ENCODE peak calls at places on chromosomes 16 and 17, in five cellular contexts. One of them, this sample, is unnamed.

GRCh38 chr17:9435165-9435564 is 140.5 kb downstream of the STX8 start:
- DNase-seq in tibial artery: no peak
- DNase-seq in Calu3: no peak
- DNase-seq in lower lobe of right lung: no peak
- DNase-seq in A549: no peak
- DNase-seq in this sample: no peak

GRCh38 chr17:47690121-47690520 is 3.8 kb upstream of the TBKBP1 start:
- DNase-seq in tibial artery: peak; percentile 20
- DNase-seq in Calu3: no peak
- DNase-seq in lower lobe of right lung: no peak
- DNase-seq in A549: no peak
- DNase-seq in this sample: no peak

GRCh38 chr17:20173091-20173490 is 163.9 kb downstream of the SPECC1 start:
- DNase-seq in lower lobe of right lung: no peak
- DNase-seq in A549: no peak
- DNase-seq in Calu3: no peak
- DNase-seq in tibial artery: no peak
- DNase-seq in this sample: no peak

GRCh38 chr17:42163113-42163512 is 8.3 kb upstream of the RAB5C start:
- DNase-seq in Calu3: peak; percentile 53
- DNase-seq in lower lobe of right lung: no peak
- DNase-seq in tibial artery: no peak
- DNase-seq in A549: peak; percentile 53
- DNase-seq in this sample: no peak

GRCh38 chr17:18235743-18236256 is 10.4 kb downstream of the LLGL1 start:
- DNase-seq in lower lobe of right lung: no peak
- DNase-seq in Calu3: peak; percentile 24
- DNase-seq in A549: no peak
- DNase-seq in tibial artery: peak; percentile 77
- DNase-seq in this sample: peak; percentile 91

GRCh38 chr17:83029571-83029970 is 49.8 kb upstream of the METRNL start:
- DNase-seq in Calu3: no peak
- DNase-seq in lower lobe of right lung: no peak
- DNase-seq in A549: no peak
- DNase-seq in tibial artery: no peak
- DNase-seq in this sample: peak; percentile 66

GRCh38 chr16:89449726-89450335 is 40.5 kb downstream of the ANKRD11 start:
- DNase-seq in tibial artery: no peak
- DNase-seq in lower lobe of right lung: no peak
- DNase-seq in Calu3: no peak
- DNase-seq in A549: no peak
- DNase-seq in this sample: no peak

GRCh38 chr16:81694494-81695285 is 84.4 kb upstream of the PLCG2 start:
- DNase-seq in tibial artery: no peak
- DNase-seq in Calu3: no peak
- DNase-seq in lower lobe of right lung: no peak
- DNase-seq in A549: no peak
- DNase-seq in this sample: no peak

GRCh38 chr17:76474238-76474637 is 6.8 kb downstream of the AANAT start:
- DNase-seq in tibial artery: no peak
- DNase-seq in lower lobe of right lung: no peak
- DNase-seq in A549: no peak
- DNase-seq in Calu3: no peak
- DNase-seq in this sample: no peak

DNA sequence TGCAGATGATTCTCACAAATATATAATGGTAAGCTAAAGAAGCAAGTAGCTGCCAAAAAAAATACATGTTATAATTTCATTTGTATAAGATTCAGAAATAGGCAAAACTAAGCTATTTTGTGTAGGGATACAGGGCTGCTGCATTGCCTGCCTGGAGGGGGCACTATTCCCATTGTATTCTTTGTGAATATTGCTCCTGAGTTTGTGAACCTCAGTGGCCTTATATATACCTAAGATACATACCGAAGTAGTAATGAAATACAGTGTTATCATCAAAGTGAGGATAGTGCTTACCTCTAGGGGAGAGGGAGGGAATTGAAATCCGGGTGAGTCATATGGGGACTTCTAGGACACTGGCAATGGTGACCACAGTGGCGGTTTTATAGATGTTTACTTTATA is 53.5 kb downstream of the C17orf58 start:
- DNase-seq in A549: peak; percentile 32
- DNase-seq in Calu3: peak; percentile 15
- DNase-seq in tibial artery: no peak
- DNase-seq in lower lobe of right lung: no peak
- DNase-seq in this sample: no peak
- TF ChIP-seq CTCF in A549: peak; percentile 49
- TF ChIP-seq CTCF in Calu3: no peak
- TF ChIP-seq CTCF in tibial artery: no peak
- TF ChIP-seq CTCF in lower lobe of right lung: peak; percentile 46
- TF ChIP-seq CTCF in this sample: peak; percentile 45

GRCh38 chr17:43171761-43172487 is 910 bp downstream of the NBR1 start:
- DNase-seq in tibial artery: no peak
- DNase-seq in lower lobe of right lung: no peak
- DNase-seq in A549: peak; percentile 84
- DNase-seq in Calu3: peak; percentile 73
- DNase-seq in this sample: peak; percentile 73
- TF ChIP-seq CTCF in tibial artery: peak; percentile 13
- TF ChIP-seq CTCF in lower lobe of right lung: peak; percentile 26
- TF ChIP-seq CTCF in A549: peak; percentile 45
- TF ChIP-seq CTCF in Calu3: peak; percentile 42
- TF ChIP-seq CTCF in this sample: peak; percentile 61

GRCh38 chr17:79737046-79737921 is 6.5 kb downstream of the ENPP7 start:
- DNase-seq in A549: no peak
- DNase-seq in Calu3: no peak
- DNase-seq in lower lobe of right lung: no peak
- DNase-seq in tibial artery: no peak
- DNase-seq in this sample: no peak

GRCh38 chr17:79737922-79738578 is 7.3 kb downstream of the ENPP7 start:
- DNase-seq in Calu3: no peak
- DNase-seq in A549: no peak
- DNase-seq in lower lobe of right lung: no peak
- DNase-seq in tibial artery: no peak
- DNase-seq in this sample: no peak

GRCh38 chr17:79740413-79740812 is 9.7 kb downstream of the ENPP7 start:
- DNase-seq in A549: peak; percentile 52
- DNase-seq in lower lobe of right lung: no peak
- DNase-seq in Calu3: no peak
- DNase-seq in tibial artery: no peak
- DNase-seq in this sample: no peak

GRCh38 chr17:79739148-79740062 is 8.7 kb downstream of the ENPP7 start:
- DNase-seq in Calu3: peak; percentile 82
- DNase-seq in A549: no peak
- DNase-seq in tibial artery: no peak
- DNase-seq in lower lobe of right lung: no peak
- DNase-seq in this sample: no peak

DNA sequence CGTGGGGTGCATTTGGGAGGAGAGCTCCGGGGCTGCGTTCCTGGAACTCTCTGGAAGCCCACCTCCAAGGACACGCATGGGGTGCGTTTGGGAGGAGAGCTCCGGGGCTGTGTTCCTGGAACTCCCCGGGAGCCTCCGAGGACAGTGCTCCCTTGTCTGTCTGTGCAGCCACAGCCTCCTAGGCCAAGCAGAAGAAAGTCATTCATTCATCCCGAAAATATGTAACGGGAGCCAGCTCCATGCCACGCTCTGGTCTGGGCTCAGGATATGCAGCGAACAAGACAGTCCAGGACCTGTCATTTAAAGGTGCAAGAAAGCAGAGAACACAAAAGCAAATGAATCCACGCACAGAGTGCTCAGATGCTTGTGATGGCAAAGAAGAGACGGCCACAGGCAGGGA is 7.9 kb downstream of the ENPP7 start:
- DNase-seq in tibial artery: no peak
- DNase-seq in lower lobe of right lung: no peak
- DNase-seq in Calu3: no peak
- DNase-seq in A549: no peak
- DNase-seq in this sample: no peak
- TF ChIP-seq CTCF in tibial artery: no peak
- TF ChIP-seq CTCF in lower lobe of right lung: no peak
- TF ChIP-seq CTCF in Calu3: no peak
- TF ChIP-seq CTCF in A549: no peak
- TF ChIP-seq CTCF in this sample: no peak

GRCh38 chr17:68600123-68600880 is 865 bp downstream of the FAM20A start:
- DNase-seq in lower lobe of right lung: peak; percentile 82
- DNase-seq in tibial artery: no peak
- DNase-seq in A549: peak; percentile 28
- DNase-seq in Calu3: peak; percentile 62
- DNase-seq in this sample: peak; percentile 82
- TF ChIP-seq CTCF in lower lobe of right lung: peak; percentile 41
- TF ChIP-seq CTCF in tibial artery: no peak
- TF ChIP-seq CTCF in A549: peak; percentile 21
- TF ChIP-seq CTCF in Calu3: no peak
- TF ChIP-seq CTCF in this sample: no peak

DNA sequence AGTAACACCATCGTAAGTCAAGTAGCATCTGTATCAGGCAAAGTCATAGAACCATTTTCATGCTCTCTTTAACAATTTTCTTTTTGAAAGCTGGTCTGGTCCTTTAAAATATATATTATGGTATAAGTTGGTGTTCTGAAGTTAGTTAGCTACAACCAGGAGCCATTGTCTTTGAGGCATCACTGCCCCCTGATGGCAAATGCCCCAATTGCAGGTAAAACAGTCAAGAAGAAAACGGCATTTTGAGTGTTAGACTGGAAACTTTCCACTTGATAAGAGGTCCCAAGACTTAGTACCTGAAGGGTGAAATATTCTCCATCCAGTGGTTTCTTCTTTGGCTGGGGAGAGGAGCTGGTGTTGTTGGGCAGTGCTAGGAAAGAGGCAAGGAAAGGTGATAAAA is 14.1 kb downstream of the TP53 start:
- DNase-seq in A549: peak; percentile 64
- DNase-seq in lower lobe of right lung: no peak
- DNase-seq in tibial artery: no peak
- DNase-seq in Calu3: peak; percentile 12
- DNase-seq in this sample: no peak
- TF ChIP-seq CTCF in A549: peak; percentile 47
- TF ChIP-seq CTCF in lower lobe of right lung: peak; percentile 36
- TF ChIP-seq CTCF in tibial artery: no peak
- TF ChIP-seq CTCF in Calu3: no peak
- TF ChIP-seq CTCF in this sample: peak; percentile 53

GRCh38 chr17:37087683-37088082 is 138.9 kb downstream of the AATF start:
- DNase-seq in lower lobe of right lung: no peak
- DNase-seq in A549: no peak
- DNase-seq in Calu3: no peak
- DNase-seq in tibial artery: no peak
- DNase-seq in this sample: no peak

GRCh38 chr17:37090941-37091340 is 142.2 kb downstream of the AATF start:
- DNase-seq in Calu3: no peak
- DNase-seq in A549: no peak
- DNase-seq in lower lobe of right lung: no peak
- DNase-seq in tibial artery: no peak
- DNase-seq in this sample: no peak

GRCh38 chr17:37088459-37088858 is 139.7 kb downstream of the AATF start:
- DNase-seq in Calu3: peak; percentile 83
- DNase-seq in tibial artery: no peak
- DNase-seq in lower lobe of right lung: no peak
- DNase-seq in A549: no peak
- DNase-seq in this sample: no peak

GRCh38 chr17:37089998-37090397 is 141.2 kb downstream of the AATF start:
- DNase-seq in A549: no peak
- DNase-seq in Calu3: no peak
- DNase-seq in lower lobe of right lung: no peak
- DNase-seq in tibial artery: no peak
- DNase-seq in this sample: no peak

GRCh38 chr17:37088913-37089312 is 140.2 kb downstream of the AATF start:
- DNase-seq in Calu3: no peak
- DNase-seq in A549: no peak
- DNase-seq in tibial artery: no peak
- DNase-seq in lower lobe of right lung: no peak
- DNase-seq in this sample: no peak
- TF ChIP-seq CTCF in Calu3: no peak
- TF ChIP-seq CTCF in A549: no peak
- TF ChIP-seq CTCF in tibial artery: no peak
- TF ChIP-seq CTCF in lower lobe of right lung: no peak
- TF ChIP-seq CTCF in this sample: no peak

DNA sequence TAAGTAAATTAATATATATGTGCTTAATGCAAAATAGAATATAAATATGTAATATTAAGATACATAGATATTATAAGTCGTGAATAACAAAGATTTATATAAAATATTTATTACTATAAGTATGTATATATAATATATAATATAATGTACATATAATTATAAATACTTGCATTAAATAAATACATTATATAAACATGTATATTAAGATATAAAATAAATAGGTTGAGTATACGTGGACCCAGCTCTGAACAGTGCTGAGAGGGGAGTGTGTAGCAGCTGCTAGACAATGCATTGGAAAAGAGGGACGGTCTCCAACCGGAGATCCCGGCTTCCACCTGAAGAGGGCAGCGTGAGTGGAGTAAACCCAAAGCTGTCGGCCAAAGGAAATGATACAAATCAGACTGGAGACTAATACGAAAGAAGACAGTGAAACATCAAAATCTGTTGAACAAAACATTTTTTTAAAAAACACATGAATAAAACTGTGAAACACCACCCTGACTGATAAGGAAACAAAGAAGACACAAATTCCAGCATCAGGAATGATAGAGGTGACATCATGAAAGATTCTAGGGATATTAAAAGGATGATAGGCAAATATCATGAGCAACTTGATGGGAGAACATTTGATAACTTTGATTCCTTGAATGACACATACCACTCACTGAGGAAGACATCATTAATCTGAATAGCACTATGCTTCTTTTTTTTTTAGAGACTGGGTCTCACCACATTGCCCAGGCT is 125.4 kb upstream of the CHMP6 start:
- DNase-seq in Calu3: peak; percentile 68
- DNase-seq in lower lobe of right lung: peak; percentile 56
- DNase-seq in A549: peak; percentile 62
- DNase-seq in tibial artery: peak; percentile 84
- DNase-seq in this sample: no peak
- TF ChIP-seq CTCF in Calu3: peak; percentile 46
- TF ChIP-seq CTCF in lower lobe of right lung: peak; percentile 77
- TF ChIP-seq CTCF in A549: peak; percentile 71
- TF ChIP-seq CTCF in tibial artery: peak; percentile 75
- TF ChIP-seq CTCF in this sample: peak; percentile 86

DNA sequence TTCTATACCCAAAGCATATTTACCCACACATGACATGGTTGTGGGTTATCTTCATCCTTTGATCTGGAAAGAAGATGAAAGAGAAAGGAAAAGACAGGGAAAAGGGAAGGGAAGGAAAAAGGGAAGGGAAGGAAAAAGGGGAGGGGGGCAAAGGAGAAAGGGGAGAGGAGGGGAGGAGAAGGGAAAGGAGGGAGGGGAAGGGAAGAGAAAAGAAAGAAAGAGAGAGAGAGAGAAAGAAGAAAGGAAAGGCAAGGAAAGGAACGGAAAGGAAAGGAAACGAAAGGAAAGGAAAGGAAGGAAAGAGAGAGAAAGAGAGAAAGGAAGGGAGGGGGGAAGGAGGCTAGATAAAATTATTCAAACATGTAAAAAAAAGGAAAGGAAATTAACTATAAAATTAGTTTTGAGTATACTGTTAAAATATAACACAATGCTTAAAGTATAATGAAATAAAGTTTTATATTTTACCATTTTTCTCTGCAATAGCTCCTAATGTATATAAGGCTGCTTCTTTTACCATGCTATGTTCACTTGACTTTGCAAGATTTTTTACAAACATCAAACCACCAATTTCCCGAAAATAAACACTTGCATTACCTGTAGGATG is 11.2 kb downstream of the TERB1 start:
- DNase-seq in Calu3: no peak
- DNase-seq in lower lobe of right lung: no peak
- DNase-seq in A549: no peak
- DNase-seq in tibial artery: no peak
- DNase-seq in this sample: no peak
- TF ChIP-seq CTCF in Calu3: no peak
- TF ChIP-seq CTCF in lower lobe of right lung: no peak
- TF ChIP-seq CTCF in A549: no peak
- TF ChIP-seq CTCF in tibial artery: no peak
- TF ChIP-seq CTCF in this sample: no peak